ENCODE peak calls at places on chromosomes 6 and 20, in four cellular contexts. R is psoas muscle, F is testis, S is lower leg skin. Y is an unnamed sample.

GRCh38 chr6:125826695-125827463 is 36.1 kb downstream of the NCOA7 start:
- DNase-seq in F (no peak), S (no peak), R (no peak), Y (no peak)

GRCh38 chr20:31517373-31517772 is 3.1 kb downstream of the HM13 start:
- DNase-seq in F (peak; percentile 32), S (peak; percentile 67), R (peak; percentile 65), Y (peak; percentile 82)

GRCh38 chr6:49430187-49430586 is 32.9 kb downstream of the MMUT start:
- DNase-seq in F (no peak), R (no peak), S (no peak), Y (peak; percentile 32)

GRCh38 chr20:63087236-63087871 is 80.6 kb upstream of the BHLHE23 start:
- DNase-seq in F (peak; percentile 8), R (peak; percentile 49), S (no peak), Y (no peak)

GRCh38 chr6:119200774-119201173 is 122.3 kb upstream of the FAM184A start:
- DNase-seq in F (no peak), R (no peak), S (no peak), Y (no peak)

GRCh38 chr6:33169286-33170175 is 22.7 kb downstream of the COL11A2 start:
- DNase-seq in F (no peak), S (no peak), R (no peak), Y (no peak)

GRCh38 chr6:81169166-81169565 is 583.3 kb downstream of the TENT5A start:
- DNase-seq in S (peak; percentile 13), F (no peak), R (no peak), Y (peak; percentile 56)

GRCh38 chr6:167742719-167743303 is 83.9 kb upstream of the AFDN start:
- DNase-seq in S (no peak), F (no peak), R (no peak), Y (peak; percentile 2)

GRCh38 chr6:9002833-9003232 is 567.5 kb upstream of the SLC35B3 start:
- DNase-seq in S (no peak), F (no peak), R (no peak), Y (no peak)

GRCh38 chr6:112205521-112206458 is 48.6 kb downstream of the LAMA4 start:
- DNase-seq in R (no peak), F (no peak), S (no peak), Y (peak; percentile 49)

GRCh38 chr6:148465654-148466053 is 123.0 kb downstream of the SASH1 start:
- DNase-seq in F (peak; percentile 47), R (no peak), S (no peak), Y (no peak)

GRCh38 chr6:45496085-45496433 is 118.3 kb upstream of the SUPT3H start:
- DNase-seq in S (no peak), R (no peak), F (no peak), Y (no peak)

GRCh38 chr6:133242761-133243590 is 1.8 kb downstream of the EYA4 start:
- DNase-seq in S (no peak), F (peak; percentile 14), R (peak; percentile 82), Y (no peak)

GRCh38 chr6:30884521-30885480 is 482 bp downstream of the DDR1 start:
- DNase-seq in F (peak; percentile 58), S (peak; percentile 54), R (peak; percentile 88), Y (no peak)

GRCh38 chr6:83605517-83605916 is 93.2 kb downstream of the PRSS35 start:
- DNase-seq in F (no peak), R (no peak), S (no peak), Y (no peak)

GRCh38 chr6:81023007-81023582 is 729.4 kb downstream of the TENT5A start:
- DNase-seq in S (no peak), F (no peak), R (no peak), Y (peak; percentile 48)

GRCh38 chr20:48090784-48091183 is 305.5 kb upstream of the SULF2 start:
- DNase-seq in S (no peak), F (no peak), R (no peak), Y (no peak)

GRCh38 chr20:51095755-51096509 is 73.0 kb upstream of the KCNG1 start:
- DNase-seq in F (no peak), R (no peak), S (no peak), Y (peak; percentile 6)

GRCh38 chr20:58048096-58048702 is 180.3 kb downstream of the ANKRD60 start:
- DNase-seq in S (peak; percentile 15), F (peak; percentile 23), R (no peak), Y (peak; percentile 44)

GRCh38 chr20:63494420-63495166 is 4.3 kb downstream of the EEF1A2 start:
- DNase-seq in F (no peak), S (no peak), R (peak; percentile 59), Y (no peak)

GRCh38 chr20:47320990-47321805 is 35.3 kb downstream of the ZMYND8 start:
- DNase-seq in F (no peak), R (no peak), S (no peak), Y (no peak)

GRCh38 chr6:109183109-109183508 is 87.8 kb downstream of the CEP57L1 start:
- DNase-seq in S (no peak), F (no peak), R (no peak), Y (peak; percentile 23)

GRCh38 chr6:136757150-136757549 is 35.1 kb downstream of the MAP3K5 start:
- DNase-seq in R (no peak), F (no peak), S (no peak), Y (no peak)

GRCh38 chr6:15348528-15348927 is 102.7 kb downstream of the JARID2 start:
- DNase-seq in R (no peak), S (no peak), F (no peak), Y (no peak)

GRCh38 chr6:15351631-15352030 is 105.8 kb downstream of the JARID2 start:
- DNase-seq in F (no peak), R (peak; percentile 75), S (no peak), Y (peak; percentile 96)

GRCh38 chr6:15349379-15349778 is 103.5 kb downstream of the JARID2 start:
- DNase-seq in F (no peak), R (no peak), S (no peak), Y (peak; percentile 59)

GRCh38 chr6:15352229-15352628 is 106.4 kb downstream of the JARID2 start:
- DNase-seq in F (no peak), S (no peak), R (no peak), Y (peak; percentile 42)

GRCh38 chr6:15350386-15351083 is 104.7 kb downstream of the JARID2 start:
- DNase-seq in F (no peak), S (no peak), R (no peak), Y (no peak)
- H3K4me3 ChIP-seq in F (no peak overlapping the region), S (no peak overlapping the region), R (no peak overlapping the region), Y (no peak overlapping the region)

GRCh38 chr6:36402481-36402880 is 15.0 kb upstream of the ETV7 start:
- DNase-seq in R (no peak), F (no peak), S (no peak), Y (no peak)
- TF ChIP-seq CTCF in R (no peak), F (no peak), S (no peak), Y (no peak)

DNA sequence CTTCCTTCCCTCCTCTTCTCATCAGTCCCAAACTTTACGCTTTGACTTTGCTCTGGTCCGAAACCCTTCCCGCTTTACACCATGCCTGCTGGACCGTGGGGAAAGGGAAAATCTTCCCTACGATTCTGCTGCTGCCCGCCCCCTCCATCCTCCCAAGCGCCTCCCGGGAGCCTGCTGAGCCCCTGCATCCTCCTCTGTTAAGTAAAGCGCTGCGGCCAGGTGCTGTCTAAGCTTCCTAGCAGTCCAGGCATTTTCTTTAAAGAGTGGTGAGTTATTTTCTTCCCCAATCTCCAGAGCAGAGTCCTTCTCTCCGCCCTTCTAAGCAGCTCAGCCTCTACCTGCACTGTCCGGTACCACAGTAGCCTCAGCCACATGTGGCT is 376.3 kb downstream of the RNGTT start:
- DNase-seq in F (no peak), S (no peak), R (no peak), Y (no peak)
- H3K4me3 ChIP-seq in F (no peak overlapping the region), S (no peak overlapping the region), R (no peak overlapping the region), Y (no peak overlapping the region)

GRCh38 chr6:127641905-127642304 is 64.9 kb downstream of the C6orf58 start:
- DNase-seq in S (no peak), F (no peak), R (no peak), Y (peak; percentile 48)
- TF ChIP-seq CTCF in S (no peak), F (peak; percentile 38), R (peak; percentile 46), Y (peak; percentile 78)

DNA sequence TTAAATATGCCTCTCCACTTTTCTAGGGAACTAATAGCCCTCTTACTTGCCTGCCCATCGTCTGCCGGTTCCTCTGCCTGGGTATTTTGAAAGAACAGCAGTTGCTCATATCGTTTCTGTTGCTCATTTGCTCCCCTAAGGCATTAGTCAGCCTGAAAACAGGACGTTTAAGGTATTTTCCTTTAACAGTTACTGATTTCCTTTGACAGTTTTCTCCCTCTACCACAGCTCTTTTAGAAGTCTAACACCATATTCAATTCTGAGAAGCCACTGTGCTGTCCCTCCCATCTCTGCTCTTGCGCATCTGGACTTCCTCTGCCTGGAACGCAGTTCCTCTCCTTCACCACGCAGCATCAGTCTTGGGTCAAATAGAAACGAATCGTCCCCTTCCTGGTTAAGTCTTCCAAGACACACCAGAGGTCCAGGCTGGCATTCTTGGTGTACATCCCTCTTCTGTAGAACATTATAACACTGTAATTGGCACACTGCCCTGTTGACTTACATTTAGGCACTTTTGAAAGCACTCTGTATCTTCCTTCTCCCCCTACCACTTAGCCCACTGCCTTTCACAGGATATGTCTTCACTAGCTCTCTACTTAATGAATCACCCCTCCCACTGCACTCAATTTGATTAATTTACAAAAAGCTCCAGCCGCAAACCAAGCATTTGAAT is 141.0 kb upstream of the CARMIL1 start:
- DNase-seq in S (peak; percentile 74), F (peak; percentile 57), R (peak; percentile 59), Y (peak; percentile 92)
- H3K4me3 ChIP-seq in S (no peak overlapping the region), F (peak overlapping the region; percentile 29), R (peak overlapping the region; percentile 64), Y (peak overlapping the region; percentile 68)

DNA sequence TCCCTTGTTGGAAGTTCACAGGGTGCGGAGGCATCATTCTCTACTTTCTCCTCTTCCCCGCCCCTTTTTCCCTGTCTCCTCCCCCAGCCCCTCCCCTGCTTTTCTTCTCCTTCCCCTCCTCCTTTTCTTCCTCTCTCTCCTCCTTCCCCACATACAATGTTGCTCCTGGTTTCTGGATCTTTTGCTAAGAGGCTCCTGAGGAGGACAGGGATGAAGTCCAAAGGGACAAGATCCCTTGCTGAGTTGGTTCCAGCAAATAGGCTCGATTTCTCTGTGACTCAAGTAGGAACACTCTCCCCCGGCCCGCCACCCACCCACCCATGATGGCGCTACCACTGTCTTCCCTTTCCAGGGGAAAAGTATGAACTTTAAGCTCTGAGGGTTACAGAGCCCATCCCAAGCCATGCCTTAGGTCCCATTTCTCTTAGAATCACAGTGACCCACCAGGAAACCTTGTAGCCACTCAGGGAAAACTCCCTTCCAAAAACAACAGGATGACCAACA is 851 bp upstream of the TFEB start:
- DNase-seq in S (no peak), F (no peak), R (peak; percentile 19), Y (no peak)
- TF ChIP-seq CTCF in S (no peak), F (no peak), R (no peak), Y (no peak)

Y was measured in fibroblast of mammary gland.